ENCODE peak calls at places on chromosomes 13 and 19, in four cellular contexts. Y is HepG2, I is GM12878, E is H1. P is an unnamed sample.

GRCh38 chr19:38319421-38320258 is at the start of gene KCNK6:
- DNase-seq in Y (no peak), E (no peak), I (no peak), P (no peak)

GRCh38 chr19:18418725-18419194 is 438 bp upstream of the SSBP4 start:
- DNase-seq in I (no peak), E (no peak), Y (no peak), P (no peak)

GRCh38 chr19:2273356-2274184 is 8.4 kb downstream of the PEAK3 start:
- DNase-seq in E (peak; percentile 73), Y (peak; percentile 64), I (peak; percentile 65), P (peak; percentile 80)

GRCh38 chr13:28181413-28181812 is 43.1 kb downstream of the PAN3 start:
- DNase-seq in Y (no peak), E (no peak), I (no peak), P (no peak)

GRCh38 chr13:81726037-81726726 is 1385.3 kb upstream of the SPRY2 start:
- DNase-seq in E (no peak), I (no peak), Y (no peak), P (no peak)

GRCh38 chr13:99916366-99917103 is 55.0 kb downstream of the ZIC5 start:
- DNase-seq in I (peak; percentile 31), Y (peak; percentile 76), E (no peak), P (peak; percentile 35)

GRCh38 chr13:38821753-38822551 is 135.1 kb downstream of the FREM2 start:
- DNase-seq in Y (no peak), E (no peak), I (no peak), P (no peak)

GRCh38 chr19:5934779-5935472 is 20.9 kb downstream of the CAPS start:
- DNase-seq in E (no peak), I (no peak), Y (no peak), P (no peak)

GRCh38 chr19:12331211-12331941 is 2.1 kb downstream of the ZNF563 start:
- DNase-seq in E (no peak), I (peak; percentile 82), Y (peak; percentile 96), P (no peak)

GRCh38 chr13:71149498-71150363 is 717.3 kb downstream of the DACH1 start:
- DNase-seq in Y (no peak), E (no peak), I (no peak), P (no peak)

GRCh38 chr13:20901668-20902437 is 693 bp downstream of the XPO4 start:
- DNase-seq in Y (peak; percentile 54), I (no peak), E (no peak), P (no peak)
- TF ChIP-seq YY1 in Y (no peak), I (no peak), E (no peak), P (no peak)

DNA sequence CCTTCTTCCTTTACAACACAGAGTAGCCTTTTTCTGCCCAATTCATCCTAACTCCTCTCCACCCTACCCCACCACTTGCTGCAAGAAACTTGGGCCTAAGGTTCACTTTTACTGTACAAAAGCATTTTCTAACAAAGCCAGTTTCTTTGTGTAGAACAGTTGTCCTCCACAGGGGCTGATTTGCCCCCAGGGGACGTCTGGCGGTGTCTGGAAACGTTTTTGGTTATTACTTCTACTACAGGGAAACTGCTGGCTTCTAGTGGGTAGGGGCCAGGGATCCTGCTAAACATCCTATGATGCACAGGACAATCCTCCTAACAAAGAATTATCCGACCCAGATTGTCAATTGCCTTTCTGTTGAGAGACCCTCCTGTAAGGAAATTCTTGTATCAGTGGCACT is 7.3 kb upstream of the LMO7 start:
- DNase-seq in I (no peak), E (no peak), Y (no peak), P (no peak)
- H3K4me3 ChIP-seq in I (no peak overlapping the region), E (no peak overlapping the region), Y (no peak overlapping the region), P (no peak overlapping the region)

GRCh38 chr13:79660361-79660760 is 179.4 kb downstream of the NDFIP2 start:
- DNase-seq in E (no peak), I (peak; percentile 7), Y (no peak), P (no peak)

GRCh38 chr13:79658333-79658975 is 177.5 kb downstream of the NDFIP2 start:
- DNase-seq in I (no peak), E (no peak), Y (no peak), P (no peak)

GRCh38 chr13:79662882-79663281 is 181.9 kb downstream of the NDFIP2 start:
- DNase-seq in Y (no peak), E (no peak), I (no peak), P (no peak)

GRCh38 chr13:79655509-79655908 is 174.6 kb downstream of the NDFIP2 start:
- DNase-seq in I (no peak), Y (no peak), E (no peak), P (no peak)

GRCh38 chr13:79659161-79659560 is 178.2 kb downstream of the NDFIP2 start:
- DNase-seq in Y (no peak), E (no peak), I (no peak), P (no peak)
- TF ChIP-seq SUZ12 in Y (no peak), E (no peak), I (no peak), P (no peak)

DNA sequence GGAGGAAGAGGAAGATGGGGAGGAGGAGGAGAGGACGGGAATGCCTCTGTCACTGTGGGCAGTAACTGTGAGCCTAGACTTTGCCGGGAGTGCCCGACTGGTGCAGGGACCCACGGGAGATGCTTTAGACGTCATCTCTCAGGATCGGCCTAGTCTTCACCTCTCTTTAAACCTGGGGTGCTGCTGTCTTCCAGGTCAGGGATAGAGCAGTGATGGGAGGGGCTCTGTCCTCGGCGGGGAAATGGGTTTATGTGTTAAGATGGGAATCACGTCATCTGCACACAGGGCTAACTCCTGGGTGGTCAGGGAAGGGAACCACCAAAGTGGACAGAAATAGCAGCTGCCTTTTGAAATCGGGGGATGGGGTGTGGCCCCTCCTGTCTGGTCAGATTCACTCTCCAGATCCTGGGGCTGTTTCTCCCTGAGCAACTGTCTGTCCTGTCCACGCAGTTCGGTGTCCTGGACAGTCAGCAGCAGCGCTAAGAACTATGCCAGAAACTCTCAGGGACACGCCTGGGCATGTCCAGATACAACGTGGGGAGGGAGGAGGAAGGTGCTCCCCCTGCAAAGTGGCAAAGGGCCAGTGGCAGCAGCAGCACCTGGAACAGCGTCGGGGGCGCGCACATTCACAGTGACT is 26.8 kb downstream of the GAS6 start:
- DNase-seq in I (no peak), Y (no peak), E (no peak), P (no peak)
- TF ChIP-seq YY1 in I (no peak), Y (no peak), E (no peak), P (no peak)

P was measured in NT2/D1.